ENCODE peak calls at places on chromosomes 13 and 19, in seven cellular contexts. One of them, this sample, is unnamed.

GRCh38 chr13:21637296-21637695 is 33.3 kb upstream of the MICU2 start:
- DNase-seq in PC-9: peak; percentile 77
- DNase-seq in breast epithelium: no peak
- DNase-seq in choroid plexus epithelial cell: peak; percentile 49
- DNase-seq in Peyer's patch: peak; percentile 86
- DNase-seq in pancreas: no peak
- DNase-seq in upper lobe of right lung: peak; percentile 87
- DNase-seq in this sample: peak; percentile 44

GRCh38 chr19:42313096-42313839 is at the start of gene TMEM145:
- DNase-seq in PC-9: peak; percentile 46
- DNase-seq in choroid plexus epithelial cell: peak; percentile 50
- DNase-seq in upper lobe of right lung: no peak
- DNase-seq in breast epithelium: no peak
- DNase-seq in pancreas: peak; percentile 84
- DNase-seq in Peyer's patch: no peak
- DNase-seq in this sample: peak; percentile 69

GRCh38 chr19:40745402-40745780 is 4.9 kb downstream of the ACTMAP start:
- DNase-seq in breast epithelium: no peak
- DNase-seq in choroid plexus epithelial cell: peak; percentile 85
- DNase-seq in upper lobe of right lung: no peak
- DNase-seq in pancreas: no peak
- DNase-seq in Peyer's patch: no peak
- DNase-seq in PC-9: no peak
- DNase-seq in this sample: no peak

GRCh38 chr19:46220038-46220615 is 9.4 kb upstream of the IGFL1 start:
- DNase-seq in choroid plexus epithelial cell: no peak
- DNase-seq in pancreas: no peak
- DNase-seq in Peyer's patch: no peak
- DNase-seq in breast epithelium: no peak
- DNase-seq in upper lobe of right lung: no peak
- DNase-seq in PC-9: no peak
- DNase-seq in this sample: no peak

GRCh38 chr13:94596575-94596971 is 621 bp upstream of the TGDS start:
- DNase-seq in PC-9: no peak
- DNase-seq in upper lobe of right lung: no peak
- DNase-seq in breast epithelium: no peak
- DNase-seq in choroid plexus epithelial cell: no peak
- DNase-seq in Peyer's patch: no peak
- DNase-seq in pancreas: no peak
- DNase-seq in this sample: peak; percentile 14

GRCh38 chr19:43620061-43621001 is 902 bp upstream of the ZNF428 start:
- DNase-seq in pancreas: peak; percentile 88
- DNase-seq in upper lobe of right lung: no peak
- DNase-seq in Peyer's patch: no peak
- DNase-seq in choroid plexus epithelial cell: no peak
- DNase-seq in breast epithelium: no peak
- DNase-seq in PC-9: no peak
- DNase-seq in this sample: peak; percentile 95

GRCh38 chr19:13195678-13196077 is 45.5 kb downstream of the IER2 start:
- DNase-seq in pancreas: peak; percentile 74
- DNase-seq in PC-9: peak; percentile 29
- DNase-seq in upper lobe of right lung: no peak
- DNase-seq in breast epithelium: no peak
- DNase-seq in Peyer's patch: peak; percentile 84
- DNase-seq in choroid plexus epithelial cell: no peak
- DNase-seq in this sample: peak; percentile 69

GRCh38 chr19:39494661-39495060 is 4.1 kb upstream of the DLL3 start:
- DNase-seq in pancreas: no peak
- DNase-seq in breast epithelium: no peak
- DNase-seq in Peyer's patch: no peak
- DNase-seq in PC-9: no peak
- DNase-seq in choroid plexus epithelial cell: no peak
- DNase-seq in upper lobe of right lung: no peak
- DNase-seq in this sample: no peak

GRCh38 chr13:26786651-26787295 is 26.2 kb upstream of the GPR12 start:
- DNase-seq in Peyer's patch: no peak
- DNase-seq in breast epithelium: no peak
- DNase-seq in PC-9: no peak
- DNase-seq in upper lobe of right lung: no peak
- DNase-seq in choroid plexus epithelial cell: no peak
- DNase-seq in pancreas: no peak
- DNase-seq in this sample: no peak

GRCh38 chr19:39147480-39147879 is 21.9 kb downstream of the PAK4 start:
- DNase-seq in PC-9: no peak
- DNase-seq in Peyer's patch: no peak
- DNase-seq in pancreas: no peak
- DNase-seq in upper lobe of right lung: no peak
- DNase-seq in breast epithelium: no peak
- DNase-seq in choroid plexus epithelial cell: no peak
- DNase-seq in this sample: no peak

GRCh38 chr19:46073268-46073922 is 32.6 kb upstream of the IGFL4 start:
- DNase-seq in upper lobe of right lung: no peak
- DNase-seq in choroid plexus epithelial cell: peak; percentile 47
- DNase-seq in Peyer's patch: no peak
- DNase-seq in breast epithelium: no peak
- DNase-seq in pancreas: no peak
- DNase-seq in PC-9: peak; percentile 19
- DNase-seq in this sample: no peak

GRCh38 chr13:108102771-108103170 is 112.6 kb downstream of the LIG4 start:
- DNase-seq in breast epithelium: no peak
- DNase-seq in choroid plexus epithelial cell: peak; percentile 4
- DNase-seq in PC-9: no peak
- DNase-seq in pancreas: no peak
- DNase-seq in upper lobe of right lung: no peak
- DNase-seq in Peyer's patch: no peak
- DNase-seq in this sample: no peak

GRCh38 chr19:54262066-54262465 is 5.0 kb upstream of the LILRB5 start:
- DNase-seq in upper lobe of right lung: peak; percentile 59
- DNase-seq in PC-9: no peak
- DNase-seq in pancreas: peak; percentile 28
- DNase-seq in Peyer's patch: no peak
- DNase-seq in choroid plexus epithelial cell: no peak
- DNase-seq in breast epithelium: no peak
- DNase-seq in this sample: no peak

GRCh38 chr13:50130686-50131051 is 115.4 kb downstream of the KCNRG start:
- DNase-seq in upper lobe of right lung: no peak
- DNase-seq in breast epithelium: no peak
- DNase-seq in PC-9: peak; percentile 24
- DNase-seq in choroid plexus epithelial cell: peak; percentile 60
- DNase-seq in Peyer's patch: peak; percentile 59
- DNase-seq in pancreas: no peak
- DNase-seq in this sample: peak; percentile 13

GRCh38 chr19:12623361-12624031 is 12.8 kb downstream of the ZNF791 start:
- DNase-seq in breast epithelium: no peak
- DNase-seq in pancreas: no peak
- DNase-seq in PC-9: no peak
- DNase-seq in Peyer's patch: no peak
- DNase-seq in choroid plexus epithelial cell: peak; percentile 18
- DNase-seq in upper lobe of right lung: no peak
- DNase-seq in this sample: no peak

GRCh38 chr19:41195675-41196497 is 2.9 kb downstream of the CYP2S1 start:
- DNase-seq in choroid plexus epithelial cell: peak; percentile 44
- DNase-seq in pancreas: no peak
- DNase-seq in PC-9: no peak
- DNase-seq in breast epithelium: no peak
- DNase-seq in Peyer's patch: no peak
- DNase-seq in upper lobe of right lung: no peak
- DNase-seq in this sample: no peak

GRCh38 chr19:54517483-54517882 is 14.9 kb downstream of the LAIR2 start:
- DNase-seq in breast epithelium: peak; percentile 63
- DNase-seq in upper lobe of right lung: no peak
- DNase-seq in choroid plexus epithelial cell: peak; percentile 37
- DNase-seq in PC-9: peak; percentile 50
- DNase-seq in Peyer's patch: no peak
- DNase-seq in pancreas: peak; percentile 61
- DNase-seq in this sample: peak; percentile 74

GRCh38 chr19:1658446-1659433 is 6.3 kb upstream of the TCF3 start:
- DNase-seq in pancreas: no peak
- DNase-seq in Peyer's patch: no peak
- DNase-seq in breast epithelium: no peak
- DNase-seq in choroid plexus epithelial cell: no peak
- DNase-seq in PC-9: peak; percentile 17
- DNase-seq in upper lobe of right lung: no peak
- DNase-seq in this sample: no peak
- TF ChIP-seq CTCF in pancreas: no peak
- TF ChIP-seq CTCF in Peyer's patch: no peak
- TF ChIP-seq CTCF in breast epithelium: no peak
- TF ChIP-seq CTCF in choroid plexus epithelial cell: no peak
- TF ChIP-seq CTCF in PC-9: no peak
- TF ChIP-seq CTCF in upper lobe of right lung: no peak
- TF ChIP-seq CTCF in this sample: no peak

GRCh38 chr13:96650301-96650886 is 343.9 kb downstream of the OXGR1 start:
- DNase-seq in PC-9: no peak
- DNase-seq in upper lobe of right lung: no peak
- DNase-seq in choroid plexus epithelial cell: peak; percentile 94
- DNase-seq in breast epithelium: no peak
- DNase-seq in Peyer's patch: no peak
- DNase-seq in pancreas: no peak
- DNase-seq in this sample: no peak

GRCh38 chr13:96651598-96651997 is 342.7 kb downstream of the OXGR1 start:
- DNase-seq in pancreas: no peak
- DNase-seq in Peyer's patch: no peak
- DNase-seq in breast epithelium: no peak
- DNase-seq in PC-9: no peak
- DNase-seq in choroid plexus epithelial cell: no peak
- DNase-seq in upper lobe of right lung: no peak
- DNase-seq in this sample: no peak

GRCh38 chr13:96652506-96652905 is 341.8 kb downstream of the OXGR1 start:
- DNase-seq in breast epithelium: no peak
- DNase-seq in pancreas: no peak
- DNase-seq in upper lobe of right lung: no peak
- DNase-seq in PC-9: no peak
- DNase-seq in choroid plexus epithelial cell: peak; percentile 65
- DNase-seq in Peyer's patch: no peak
- DNase-seq in this sample: no peak
- TF ChIP-seq CTCF in breast epithelium: no peak
- TF ChIP-seq CTCF in pancreas: no peak
- TF ChIP-seq CTCF in upper lobe of right lung: no peak
- TF ChIP-seq CTCF in PC-9: no peak
- TF ChIP-seq CTCF in choroid plexus epithelial cell: no peak
- TF ChIP-seq CTCF in Peyer's patch: no peak
- TF ChIP-seq CTCF in this sample: no peak

GRCh38 chr13:52029569-52029968 is 5.1 kb downstream of the UTP14C start:
- DNase-seq in PC-9: no peak
- DNase-seq in pancreas: no peak
- DNase-seq in Peyer's patch: no peak
- DNase-seq in upper lobe of right lung: no peak
- DNase-seq in breast epithelium: no peak
- DNase-seq in choroid plexus epithelial cell: no peak
- DNase-seq in this sample: no peak
- TF ChIP-seq CTCF in PC-9: no peak
- TF ChIP-seq CTCF in pancreas: no peak
- TF ChIP-seq CTCF in Peyer's patch: no peak
- TF ChIP-seq CTCF in upper lobe of right lung: no peak
- TF ChIP-seq CTCF in breast epithelium: no peak
- TF ChIP-seq CTCF in choroid plexus epithelial cell: no peak
- TF ChIP-seq CTCF in this sample: no peak

GRCh38 chr19:10167459-10167858 is 27.3 kb downstream of the DNMT1 start:
- DNase-seq in upper lobe of right lung: no peak
- DNase-seq in Peyer's patch: no peak
- DNase-seq in pancreas: no peak
- DNase-seq in choroid plexus epithelial cell: no peak
- DNase-seq in PC-9: no peak
- DNase-seq in breast epithelium: no peak
- DNase-seq in this sample: no peak
- TF ChIP-seq CTCF in upper lobe of right lung: no peak
- TF ChIP-seq CTCF in Peyer's patch: no peak
- TF ChIP-seq CTCF in pancreas: no peak
- TF ChIP-seq CTCF in choroid plexus epithelial cell: no peak
- TF ChIP-seq CTCF in PC-9: no peak
- TF ChIP-seq CTCF in breast epithelium: no peak
- TF ChIP-seq CTCF in this sample: no peak

GRCh38 chr13:39144391-39144790 is 106.1 kb downstream of the NHLRC3 start:
- DNase-seq in upper lobe of right lung: no peak
- DNase-seq in PC-9: no peak
- DNase-seq in pancreas: no peak
- DNase-seq in choroid plexus epithelial cell: no peak
- DNase-seq in Peyer's patch: no peak
- DNase-seq in breast epithelium: no peak
- DNase-seq in this sample: no peak

GRCh38 chr13:39148513-39148961 is 110.3 kb downstream of the NHLRC3 start:
- DNase-seq in pancreas: no peak
- DNase-seq in Peyer's patch: no peak
- DNase-seq in upper lobe of right lung: no peak
- DNase-seq in PC-9: peak; percentile 0
- DNase-seq in breast epithelium: no peak
- DNase-seq in choroid plexus epithelial cell: peak; percentile 76
- DNase-seq in this sample: peak; percentile 6

GRCh38 chr13:39149896-39150295 is 111.6 kb downstream of the NHLRC3 start:
- DNase-seq in pancreas: no peak
- DNase-seq in Peyer's patch: no peak
- DNase-seq in PC-9: no peak
- DNase-seq in upper lobe of right lung: peak; percentile 74
- DNase-seq in breast epithelium: no peak
- DNase-seq in choroid plexus epithelial cell: no peak
- DNase-seq in this sample: no peak

GRCh38 chr13:39144941-39145533 is 106.8 kb downstream of the NHLRC3 start:
- DNase-seq in breast epithelium: no peak
- DNase-seq in choroid plexus epithelial cell: peak; percentile 87
- DNase-seq in Peyer's patch: no peak
- DNase-seq in pancreas: no peak
- DNase-seq in upper lobe of right lung: no peak
- DNase-seq in PC-9: peak; percentile 30
- DNase-seq in this sample: peak; percentile 50
- TF ChIP-seq CTCF in breast epithelium: peak; percentile 75
- TF ChIP-seq CTCF in choroid plexus epithelial cell: peak; percentile 93
- TF ChIP-seq CTCF in Peyer's patch: no peak
- TF ChIP-seq CTCF in pancreas: peak; percentile 43
- TF ChIP-seq CTCF in upper lobe of right lung: peak; percentile 74
- TF ChIP-seq CTCF in PC-9: peak; percentile 67
- TF ChIP-seq CTCF in this sample: peak; percentile 52

DNA sequence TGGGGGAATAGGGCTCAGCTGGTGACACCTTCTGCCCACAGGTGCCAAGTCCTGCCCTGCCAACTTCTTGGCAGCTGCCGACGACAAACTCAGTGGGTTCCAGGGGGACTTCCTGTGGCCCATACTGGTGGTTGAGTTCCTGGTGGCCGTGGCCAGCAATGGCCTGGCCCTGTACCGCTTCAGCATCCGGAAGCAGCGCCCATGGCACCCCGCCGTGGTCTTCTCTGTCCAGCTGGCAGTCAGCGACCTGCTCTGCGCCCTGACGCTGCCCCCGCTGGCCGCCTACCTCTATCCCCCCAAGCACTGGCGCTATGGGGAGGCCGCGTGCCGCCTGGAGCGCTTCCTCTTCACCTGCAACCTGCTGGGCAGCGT is 2.1 kb downstream of the P2RY11 start:
- DNase-seq in PC-9: no peak
- DNase-seq in choroid plexus epithelial cell: no peak
- DNase-seq in upper lobe of right lung: peak; percentile 65
- DNase-seq in Peyer's patch: no peak
- DNase-seq in breast epithelium: no peak
- DNase-seq in pancreas: peak; percentile 62
- DNase-seq in this sample: peak; percentile 31
- TF ChIP-seq CTCF in PC-9: no peak
- TF ChIP-seq CTCF in choroid plexus epithelial cell: no peak
- TF ChIP-seq CTCF in upper lobe of right lung: no peak
- TF ChIP-seq CTCF in Peyer's patch: no peak
- TF ChIP-seq CTCF in breast epithelium: no peak
- TF ChIP-seq CTCF in pancreas: no peak
- TF ChIP-seq CTCF in this sample: no peak

This sample was measured in activated CD8-positive, alpha-beta T cell treated with anti-CD3 and anti-CD28 coated beads for 36 hours.